ENCODE peak calls at places on chromosomes 5 and 9, in four cellular contexts. V, H, C and R are unnamed samples.
A peak's percentile ranks its signal among the peaks of the same experiment; 100 is the strongest.

GRCh38 chr9:74511333-74511732 is 14.2 kb downstream of the RORB start:
- DNase-seq in H (no peak), C (no peak), V (peak; percentile 27), R (no peak)

GRCh38 chr5:136814621-136815378 is 449.5 kb upstream of the TRPC7 start:
- DNase-seq in V (no peak), C (no peak), H (no peak), R (no peak)

GRCh38 chr5:175253597-175253996 is 190.4 kb downstream of the DRD1 start:
- DNase-seq in H (no peak), C (no peak), V (no peak), R (no peak)

GRCh38 chr5:109865636-109866035 is 175.9 kb downstream of the MAN2A1 start:
- DNase-seq in C (no peak), H (no peak), V (no peak), R (peak; percentile 18)

GRCh38 chr5:43315262-43315661 is 2.0 kb upstream of the HMGCS1 start:
- DNase-seq in H (peak; percentile 84), C (no peak), V (no peak), R (peak; percentile 11)

GRCh38 chr5:41748631-41749030 is 121.6 kb downstream of the OXCT1 start:
- DNase-seq in H (peak; percentile 41), C (no peak), V (no peak), R (no peak)

GRCh38 chr5:43313854-43314457 is 744 bp upstream of the HMGCS1 start:
- DNase-seq in C (no peak), V (no peak), H (no peak), R (no peak)

GRCh38 chr5:169728-170094 is 21.6 kb upstream of the LRRC14B start:
- DNase-seq in V (no peak), C (no peak), H (no peak), R (no peak)

GRCh38 chr9:33791117-33791516 is 4.2 kb upstream of the PRSS3 start:
- DNase-seq in C (peak; percentile 29), V (no peak), H (peak; percentile 48), R (peak; percentile 25)

GRCh38 chr9:105557804-105558610 is at the start of gene FKTN:
- DNase-seq in C (peak; percentile 88), H (peak; percentile 64), V (peak; percentile 97), R (peak; percentile 87)
- TF ChIP-seq POLR2A in C (peak; percentile 54), H (peak; percentile 34), V (no peak), R (peak; percentile 64)

GRCh38 chr5:37248970-37249819 is at the start of gene CPLANE1:
- DNase-seq in C (peak; percentile 94), H (no peak), V (peak; percentile 93), R (peak; percentile 77)
- TF ChIP-seq POLR2A in C (peak; percentile 86), H (peak; percentile 53), V (peak; percentile 40), R (peak; percentile 44)

DNA sequence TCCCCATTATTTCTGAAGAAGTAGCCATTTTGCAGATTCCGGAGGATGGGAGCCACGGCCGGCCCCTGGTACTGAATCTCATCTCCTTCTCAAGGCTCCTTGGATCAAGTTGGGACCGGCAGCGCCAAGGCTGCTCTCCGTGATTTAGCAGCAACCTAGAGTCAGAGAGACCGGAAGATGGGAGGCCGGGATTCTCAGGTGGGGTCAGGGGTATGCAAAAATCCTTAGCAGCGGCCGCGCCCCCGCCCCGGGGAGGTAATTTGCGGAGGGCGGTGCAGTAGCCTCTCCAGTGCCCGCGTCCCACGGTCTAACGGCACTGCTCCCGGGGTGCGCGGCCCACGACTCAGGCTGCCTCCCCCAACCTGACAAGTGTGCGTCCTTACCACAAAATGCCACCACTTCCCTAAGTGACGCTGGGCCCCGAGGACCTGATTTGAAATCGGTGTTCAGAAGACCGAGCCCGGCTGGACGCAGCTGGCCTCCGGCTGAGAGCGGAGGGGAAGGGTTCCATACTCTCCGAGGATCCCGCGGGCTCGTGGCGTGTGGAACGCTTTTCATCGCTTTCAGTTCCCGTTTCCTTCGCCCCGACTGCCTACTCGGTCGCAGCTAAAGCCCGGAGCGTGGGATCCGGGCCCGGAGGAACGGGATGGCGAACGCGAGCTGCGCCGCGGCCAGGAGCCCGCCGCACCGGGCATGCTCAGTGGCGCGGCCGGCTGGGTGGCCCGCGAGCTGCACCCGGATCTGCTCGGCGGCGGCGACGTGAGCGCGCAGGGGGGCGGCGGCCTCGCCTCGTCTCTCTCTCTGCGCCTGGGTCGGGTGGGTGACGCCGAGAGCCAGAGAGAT is at the start of gene SCAMP1:
- DNase-seq in V (peak; percentile 99), C (peak; percentile 96), H (peak; percentile 87), R (peak; percentile 92)
- TF ChIP-seq POLR2A in V (peak; percentile 23), C (peak; percentile 73), H (peak; percentile 74), R (peak; percentile 78)

GRCh38 chr9:125633116-125633743 is 73.8 kb downstream of the MAPKAP1 start:
- DNase-seq in H (no peak), V (no peak), C (peak; percentile 16), R (no peak)

GRCh38 chr9:125634040-125634717 is 72.8 kb downstream of the MAPKAP1 start:
- DNase-seq in V (no peak), H (no peak), C (peak; percentile 76), R (no peak)

GRCh38 chr9:125630436-125630835 is 76.6 kb downstream of the MAPKAP1 start:
- DNase-seq in C (no peak), H (no peak), V (no peak), R (no peak)

GRCh38 chr9:125631391-125632085 is 75.5 kb downstream of the MAPKAP1 start:
- DNase-seq in H (no peak), C (peak; percentile 55), V (no peak), R (peak; percentile 51)

GRCh38 chr9:125632321-125633115 is 74.5 kb downstream of the MAPKAP1 start:
- DNase-seq in H (no peak), V (no peak), C (peak; percentile 87), R (no peak)
- TF ChIP-seq POLR2A in H (no peak), V (no peak), C (no peak), R (no peak)

GRCh38 chr5:107619781-107620180 is 51.0 kb downstream of the EFNA5 start:
- DNase-seq in C (no peak), V (no peak), H (no peak), R (no peak)
- TF ChIP-seq POLR2A in C (no peak), V (no peak), H (no peak), R (no peak)

GRCh38 chr5:151085517-151086031 is 4.7 kb upstream of the TNIP1 start:
- DNase-seq in V (peak; percentile 82), H (no peak), C (no peak), R (no peak)
- TF ChIP-seq POLR2A in V (no peak), H (no peak), C (no peak), R (no peak)

DNA sequence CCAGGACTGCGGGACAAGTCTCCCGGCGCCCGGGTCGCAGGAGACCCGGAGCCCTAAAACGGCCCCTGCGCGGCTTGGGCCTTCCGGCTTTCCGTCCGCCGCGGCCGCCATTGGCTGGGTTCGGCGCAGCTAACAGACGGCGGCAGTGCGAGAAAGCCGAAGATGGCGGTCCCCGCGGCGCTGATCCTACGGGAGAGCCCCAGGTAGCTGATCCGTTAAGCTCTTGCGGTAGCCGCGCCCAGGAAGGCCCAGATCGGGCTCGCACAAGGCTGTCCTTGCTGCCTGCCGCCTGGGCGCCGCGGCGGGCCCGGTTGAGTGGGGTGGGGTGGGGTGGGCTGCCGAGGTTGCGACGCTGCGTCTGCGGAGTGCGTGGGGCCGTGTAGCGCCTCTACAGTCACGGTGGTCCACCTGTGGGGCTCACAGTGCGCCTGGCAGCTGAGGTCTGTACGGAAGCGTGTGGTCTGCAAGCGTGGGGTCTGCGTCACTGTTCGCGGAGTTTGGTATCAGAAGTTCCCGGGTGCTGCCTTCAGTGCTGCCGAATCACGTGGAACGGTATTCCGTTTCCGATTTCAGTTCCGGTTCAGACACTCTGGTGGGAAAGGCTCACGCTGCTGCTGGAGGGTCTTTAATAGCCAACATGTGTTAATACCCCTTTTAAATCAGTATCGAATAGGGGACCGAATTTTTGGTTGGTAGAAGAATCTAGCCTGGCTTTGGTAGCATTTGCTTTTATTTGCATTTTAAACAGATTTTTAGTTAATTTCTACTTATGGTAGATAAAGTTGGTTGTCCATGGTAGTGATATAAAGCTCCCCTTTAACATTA is at the start of gene COMMD10:
- DNase-seq in H (peak; percentile 85), C (peak; percentile 89), V (peak; percentile 96), R (peak; percentile 86)
- TF ChIP-seq POLR2A in H (peak; percentile 91), C (peak; percentile 72), V (peak; percentile 19), R (peak; percentile 85)

DNA sequence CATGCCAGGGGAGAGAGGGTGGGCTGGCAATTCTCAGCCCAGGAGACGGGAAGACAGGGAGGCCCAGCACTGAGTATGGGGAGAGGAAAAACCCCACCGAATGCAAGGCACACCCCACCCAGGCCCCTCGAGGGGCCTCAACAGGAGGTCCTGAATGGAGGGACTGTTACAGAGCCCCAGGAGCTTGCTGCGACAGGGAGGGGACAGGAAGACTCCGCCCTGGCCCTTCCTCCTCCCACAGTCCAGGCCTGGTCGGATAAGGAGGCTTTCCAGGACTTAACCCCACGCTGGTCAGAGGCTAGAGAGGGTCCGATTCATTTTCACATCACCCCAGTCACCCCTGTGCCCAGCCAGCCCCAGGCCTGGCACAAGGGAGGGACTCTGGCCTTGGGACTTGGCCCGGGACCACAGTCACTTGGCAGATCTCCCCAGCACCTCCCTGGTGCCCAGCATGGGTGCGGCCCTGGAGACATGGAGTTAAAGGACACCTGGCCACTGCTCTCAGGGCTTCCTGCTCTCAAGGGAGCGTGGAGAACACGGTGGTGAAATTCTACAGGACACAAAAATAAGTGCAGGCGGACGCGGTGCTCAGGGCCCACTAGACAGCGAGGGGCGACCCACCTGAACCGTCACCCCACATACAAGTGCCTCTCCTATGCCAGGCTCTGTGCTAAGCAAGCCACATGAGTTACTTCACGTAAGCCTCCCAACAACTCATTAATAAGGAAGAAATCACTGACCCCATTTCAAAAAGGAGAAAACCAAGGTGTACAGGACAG is 44.8 kb upstream of the STXBP1 start:
- DNase-seq in H (no peak), C (peak; percentile 40), V (no peak), R (peak; percentile 69)
- TF ChIP-seq POLR2A in H (no peak), C (no peak), V (no peak), R (peak; percentile 34)

GRCh38 chr5:96662725-96663513 is 743 bp downstream of the CAST start:
- DNase-seq in C (peak; percentile 42), H (peak; percentile 81), V (peak; percentile 98), R (peak; percentile 79)
- TF ChIP-seq POLR2A in C (no peak), H (no peak), V (peak; percentile 42), R (no peak)